ENCODE peak calls at places on chromosomes 12 and 14, in four cellular contexts. B, J, A and D are unnamed samples.
A peak's percentile ranks its signal among the peaks of the same experiment; 100 is the strongest.

GRCh38 chr12:46461459-46461858 is 88.9 kb upstream of the SLC38A2 start:
- DNase-seq in B (peak; percentile 48), J (peak; percentile 53), A (no peak), D (no peak)

GRCh38 chr12:51620448-51620847 is 29.4 kb downstream of the SCN8A start:
- DNase-seq in B (no peak), J (no peak), A (no peak), D (no peak)

GRCh38 chr12:129727100-129727499 is 176.7 kb downstream of the TMEM132D start:
- DNase-seq in B (no peak), J (no peak), A (no peak), D (no peak)

GRCh38 chr14:68712703-68713370 is 80.0 kb downstream of the ZFP36L1 start:
- DNase-seq in B (no peak), J (no peak), A (no peak), D (no peak)

GRCh38 chr12:20044836-20045235 is 323.5 kb upstream of the PDE3A start:
- DNase-seq in B (no peak), J (peak; percentile 21), A (no peak), D (no peak)

GRCh38 chr12:48002179-48002601 is 2.1 kb downstream of the COL2A1 start:
- DNase-seq in B (no peak), J (no peak), A (no peak), D (no peak)

GRCh38 chr14:90140298-90140955 is 78.6 kb downstream of the KCNK13 start:
- DNase-seq in B (no peak), J (no peak), A (no peak), D (no peak)

GRCh38 chr12:63875703-63876102 is 31.2 kb downstream of the SRGAP1 start:
- DNase-seq in B (no peak), J (no peak), A (no peak), D (no peak)

GRCh38 chr12:80553316-80553715 is 109.3 kb downstream of the PTPRQ start:
- DNase-seq in B (no peak), J (no peak), A (no peak), D (no peak)

GRCh38 chr12:29980304-29980703 is 196.6 kb upstream of the TMTC1 start:
- DNase-seq in B (no peak), J (no peak), A (no peak), D (no peak)

GRCh38 chr12:78167510-78167909 is 336.8 kb downstream of the NAV3 start:
- DNase-seq in B (no peak), J (no peak), A (no peak), D (no peak)

GRCh38 chr14:35223927-35224326 is 68.3 kb upstream of the PSMA6 start:
- DNase-seq in B (no peak), J (no peak), A (no peak), D (no peak)

GRCh38 chr14:38107216-38107631 is 100.5 kb upstream of the SSTR1 start:
- DNase-seq in B (no peak), J (no peak), A (no peak), D (no peak)

GRCh38 chr12:57896437-57897201 is 44.7 kb upstream of the ATP23 start:
- DNase-seq in B (peak; percentile 84), J (peak; percentile 85), A (no peak), D (peak; percentile 66)

GRCh38 chr12:93144109-93144508 is 215.0 kb upstream of the EEA1 start:
- DNase-seq in B (no peak), J (no peak), A (no peak), D (no peak)

GRCh38 chr14:95318399-95318834 is 1.3 kb downstream of the CLMN start:
- DNase-seq in B (no peak), J (no peak), A (no peak), D (no peak)

GRCh38 chr12:27651201-27651600 is 45.0 kb upstream of the REP15 start:
- DNase-seq in B (no peak), J (no peak), A (no peak), D (no peak)

GRCh38 chr14:49992901-49993335 is 100.0 kb downstream of the ARF6 start:
- DNase-seq in B (no peak), J (no peak), A (no peak), D (no peak)

GRCh38 chr12:121820056-121820455 is 16.2 kb downstream of the SETD1B start:
- DNase-seq in B (no peak), J (no peak), A (peak; percentile 4), D (no peak)

GRCh38 chr12:102874819-102875218 is 42.2 kb downstream of the PAH start:
- DNase-seq in B (peak; percentile 48), J (no peak), A (no peak), D (no peak)

GRCh38 chr12:29032431-29032830 is 116.6 kb upstream of the FAR2 start:
- DNase-seq in B (no peak), J (no peak), A (no peak), D (no peak)

GRCh38 chr12:114696443-114697245 is 12.7 kb upstream of the TBX3 start:
- DNase-seq in B (no peak), J (no peak), A (no peak), D (no peak)

GRCh38 chr12:70744133-70744532 is 106.9 kb upstream of the PTPRB start:
- DNase-seq in B (no peak), J (no peak), A (no peak), D (no peak)

GRCh38 chr14:92037989-92038388 is 1.9 kb downstream of the TRIP11 start:
- DNase-seq in B (no peak), J (no peak), A (no peak), D (no peak)

GRCh38 chr12:71838661-71839060 is 898 bp upstream of the TBC1D15 start:
- DNase-seq in B (no peak), J (no peak), A (no peak), D (no peak)

GRCh38 chr12:71840226-71840847 is 778 bp downstream of the TBC1D15 start:
- DNase-seq in B (no peak), J (no peak), A (peak; percentile 18), D (peak; percentile 7)

GRCh38 chr12:71837356-71837755 is 2.2 kb upstream of the TBC1D15 start:
- DNase-seq in B (no peak), J (no peak), A (no peak), D (no peak)

DNA sequence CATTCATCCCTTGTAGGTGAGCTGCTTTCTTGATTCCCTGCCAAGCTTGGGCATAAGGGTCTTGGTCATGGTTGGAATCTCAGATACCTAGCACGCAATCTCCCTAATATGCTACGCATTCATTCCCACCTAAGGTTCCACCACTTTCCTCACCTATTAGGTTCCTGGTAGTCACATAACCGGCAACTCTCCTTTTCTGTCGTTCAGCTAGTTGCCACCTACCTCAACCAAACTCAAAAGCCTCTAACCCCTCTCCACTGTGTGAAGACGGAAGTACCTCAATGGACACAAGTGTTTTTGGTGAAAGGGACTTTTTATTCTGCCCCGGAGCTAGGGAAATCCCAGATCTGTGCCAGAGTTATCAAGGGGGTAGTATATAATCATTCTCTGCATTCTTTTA is 1.3 kb upstream of the TBC1D15 start:
- DNase-seq in B (no peak), J (no peak), A (no peak), D (no peak)
- TF ChIP-seq CTCF in B (no peak), J (no peak), A (no peak), D (no peak)

DNA sequence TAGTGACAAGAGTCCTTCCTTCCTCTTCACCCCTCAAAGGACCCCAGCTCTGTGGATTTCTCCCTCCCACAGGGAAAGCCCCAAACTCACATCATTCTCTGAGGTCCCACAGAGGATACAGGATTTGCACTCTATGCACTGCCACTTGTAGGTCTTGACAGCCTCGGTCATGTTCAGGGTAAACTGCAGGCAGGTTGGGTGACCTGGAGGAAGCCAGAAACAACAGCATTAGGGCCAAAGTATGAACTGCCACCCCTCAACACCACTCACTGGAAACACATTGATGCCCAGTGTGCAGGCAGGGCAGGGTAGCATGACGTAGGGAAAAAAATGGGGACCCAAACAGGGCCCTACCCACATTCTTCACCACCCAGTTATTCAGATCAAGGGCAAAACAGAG is 264.4 kb downstream of the DPF3 start:
- DNase-seq in B (no peak), J (no peak), A (no peak), D (no peak)
- TF ChIP-seq CTCF in B (no peak), J (no peak), A (no peak), D (no peak)

DNA sequence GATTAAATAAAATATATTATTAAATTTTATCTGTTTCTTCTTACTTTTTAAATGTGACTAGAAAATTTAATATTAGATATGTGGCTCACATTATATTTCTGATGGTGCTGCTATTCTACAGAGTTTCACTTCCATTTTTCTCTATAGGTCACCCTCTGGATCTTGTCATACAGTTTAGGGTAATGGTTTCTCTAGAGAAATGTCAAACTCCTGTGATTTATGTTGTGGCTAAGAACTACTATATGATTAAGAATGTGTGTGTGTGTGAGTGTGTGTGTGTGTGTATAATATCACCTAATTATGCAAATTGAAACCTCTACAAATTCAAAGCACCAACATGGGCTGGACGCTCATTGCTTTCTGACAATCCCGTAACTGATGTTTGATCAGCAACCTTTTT is 325.9 kb downstream of the ADAMTS20 start:
- DNase-seq in B (no peak), J (no peak), A (no peak), D (no peak)
- TF ChIP-seq CTCF in B (no peak), J (no peak), A (no peak), D (no peak)

DNA sequence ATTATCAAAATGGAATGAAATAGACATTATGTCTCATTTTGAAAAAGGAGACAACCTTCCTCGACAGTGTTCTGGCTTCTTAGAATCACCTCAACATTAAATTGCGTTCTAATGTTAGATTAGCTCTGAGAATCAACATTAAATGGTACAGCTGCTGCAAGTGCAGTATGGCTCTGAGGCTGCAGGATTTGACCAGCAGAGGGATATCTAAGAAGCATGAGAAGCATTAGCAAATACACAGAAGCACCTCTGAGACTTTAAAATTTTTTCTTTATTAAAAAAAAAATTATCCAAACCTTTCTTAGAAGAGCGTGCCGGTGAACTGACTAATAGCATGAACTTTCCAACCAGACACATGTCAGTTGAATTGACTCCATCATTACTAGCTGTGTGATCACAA is 253.4 kb upstream of the LRIG3 start:
- DNase-seq in B (no peak), J (no peak), A (no peak), D (no peak)
- TF ChIP-seq CTCF in B (no peak), J (no peak), A (no peak), D (no peak)